ENCODE peak calls at places on chromosomes 7 and 10, in five cellular contexts. I is NCI-H1105, Z is EH, L is hippocampal formation, G is cardiac fibroblast. Q is an unnamed sample.
A peak's percentile ranks its signal among the peaks of the same experiment; 100 is the strongest.

GRCh38 chr10:90199098-90199497 is 497.7 kb downstream of the KIF20B start:
- DNase-seq in I (no peak), Z (no peak), L (no peak), G (no peak), Q (no peak)

GRCh38 chr10:59077855-59078254 is 98.6 kb upstream of the PHYHIPL start:
- DNase-seq in I (no peak), Z (no peak), L (no peak), G (no peak), Q (no peak)

GRCh38 chr10:110056822-110057221 is 49.0 kb downstream of the ADD3 start:
- DNase-seq in I (no peak), Z (peak; percentile 89), L (no peak), G (peak; percentile 50), Q (peak; percentile 58)

GRCh38 chr7:29831705-29832104 is 25.4 kb downstream of the WIPF3 start:
- DNase-seq in I (no peak), Z (no peak), L (no peak), G (no peak), Q (no peak)

GRCh38 chr10:112832361-112832878 is 117.6 kb upstream of the TCF7L2 start:
- DNase-seq in I (no peak), Z (peak; percentile 23), L (no peak), G (peak; percentile 18), Q (no peak)

GRCh38 chr7:102925962-102926825 is 13.4 kb downstream of the LRRC17 start:
- DNase-seq in I (no peak), Z (peak; percentile 80), L (no peak), G (peak; percentile 17), Q (peak; percentile 33)

GRCh38 chr7:27700501-27700900 is 37.8 kb upstream of the HIBADH start:
- DNase-seq in I (no peak), Z (no peak), L (no peak), G (no peak), Q (no peak)

GRCh38 chr7:155343661-155344121 is 46.0 kb downstream of the INSIG1 start:
- DNase-seq in I (no peak), Z (no peak), L (no peak), G (no peak), Q (no peak)

Q was measured in HFFc6.